ENCODE peak calls at places on chromosome 2, in six cellular contexts. Y is heart right ventricle, H is A673, Z is ovary, L is PC-9, P is uterus. T is an unnamed sample.

GRCh38 chr2:222033541-222033940 is 265.3 kb downstream of the PAX3 start:
- DNase-seq in Y (no peak), H (no peak), Z (no peak), L (peak; percentile 96), P (no peak), T (no peak)

GRCh38 chr2:207044380-207044779 is 105.1 kb downstream of the CPO start:
- DNase-seq in Y (no peak), H (no peak), Z (no peak), L (no peak), P (no peak), T (no peak)

GRCh38 chr2:175742367-175742766 is 259.7 kb downstream of the LNPK start:
- DNase-seq in Y (no peak), H (no peak), Z (no peak), L (no peak), P (no peak), T (no peak)

GRCh38 chr2:166031054-166031453 is 77.5 kb upstream of the TTC21B start:
- DNase-seq in Y (no peak), H (peak; percentile 34), Z (no peak), L (no peak), P (no peak), T (no peak)

GRCh38 chr2:40355451-40355850 is 96.4 kb downstream of the SLC8A1 start:
- DNase-seq in Y (no peak), H (no peak), Z (no peak), L (no peak), P (no peak), T (no peak)

GRCh38 chr2:74817333-74817732 is 16.6 kb upstream of the HK2 start:
- DNase-seq in Y (no peak), H (no peak), Z (no peak), L (no peak), P (no peak), T (peak; percentile 9)

GRCh38 chr2:167759531-167759930 is 487.9 kb downstream of the STK39 start:
- DNase-seq in Y (no peak), H (no peak), Z (no peak), L (no peak), P (no peak), T (no peak)

GRCh38 chr2:151922845-151923666 is 94.8 kb upstream of the ARL5A start:
- DNase-seq in Y (peak; percentile 87), H (no peak), Z (no peak), L (no peak), P (peak; percentile 23), T (peak; percentile 90)

GRCh38 chr2:144162652-144163051 is 357.3 kb downstream of the ZEB2 start:
- DNase-seq in Y (no peak), H (no peak), Z (no peak), L (no peak), P (no peak), T (peak; percentile 40)

GRCh38 chr2:232522014-232522854 is 2.0 kb downstream of the PRSS56 start:
- DNase-seq in Y (peak; percentile 22), H (peak; percentile 37), Z (peak; percentile 77), L (no peak), P (peak; percentile 53), T (peak; percentile 74)

GRCh38 chr2:99442837-99443236 is 47.0 kb downstream of the REV1 start:
- DNase-seq in Y (no peak), H (no peak), Z (no peak), L (no peak), P (no peak), T (no peak)

GRCh38 chr2:69716555-69717120 is 25.3 kb upstream of the ANXA4 start:
- DNase-seq in Y (no peak), H (no peak), Z (no peak), L (peak; percentile 21), P (no peak), T (no peak)

GRCh38 chr2:71852141-71852711 is 295.4 kb downstream of the CYP26B1 start:
- DNase-seq in Y (no peak), H (no peak), Z (no peak), L (no peak), P (peak; percentile 44), T (peak; percentile 33)

GRCh38 chr2:99715956-99716355 is 226.1 kb upstream of the REV1 start:
- DNase-seq in Y (no peak), H (no peak), Z (no peak), L (no peak), P (no peak), T (no peak)

GRCh38 chr2:169512525-169512924 is 3.0 kb downstream of the KLHL41 start:
- DNase-seq in Y (no peak), H (no peak), Z (no peak), L (no peak), P (no peak), T (no peak)

GRCh38 chr2:19947184-19947940 is 42.5 kb downstream of the WDR35 start:
- DNase-seq in Y (no peak), H (no peak), Z (no peak), L (no peak), P (no peak), T (no peak)

GRCh38 chr2:18830962-18831361 is 241.6 kb upstream of the NT5C1B start:
- DNase-seq in Y (no peak), H (no peak), Z (no peak), L (no peak), P (no peak), T (no peak)

GRCh38 chr2:112168422-112169124 is 30.4 kb downstream of the FBLN7 start:
- DNase-seq in Y (no peak), H (peak; percentile 62), Z (no peak), L (no peak), P (no peak), T (no peak)

DNA sequence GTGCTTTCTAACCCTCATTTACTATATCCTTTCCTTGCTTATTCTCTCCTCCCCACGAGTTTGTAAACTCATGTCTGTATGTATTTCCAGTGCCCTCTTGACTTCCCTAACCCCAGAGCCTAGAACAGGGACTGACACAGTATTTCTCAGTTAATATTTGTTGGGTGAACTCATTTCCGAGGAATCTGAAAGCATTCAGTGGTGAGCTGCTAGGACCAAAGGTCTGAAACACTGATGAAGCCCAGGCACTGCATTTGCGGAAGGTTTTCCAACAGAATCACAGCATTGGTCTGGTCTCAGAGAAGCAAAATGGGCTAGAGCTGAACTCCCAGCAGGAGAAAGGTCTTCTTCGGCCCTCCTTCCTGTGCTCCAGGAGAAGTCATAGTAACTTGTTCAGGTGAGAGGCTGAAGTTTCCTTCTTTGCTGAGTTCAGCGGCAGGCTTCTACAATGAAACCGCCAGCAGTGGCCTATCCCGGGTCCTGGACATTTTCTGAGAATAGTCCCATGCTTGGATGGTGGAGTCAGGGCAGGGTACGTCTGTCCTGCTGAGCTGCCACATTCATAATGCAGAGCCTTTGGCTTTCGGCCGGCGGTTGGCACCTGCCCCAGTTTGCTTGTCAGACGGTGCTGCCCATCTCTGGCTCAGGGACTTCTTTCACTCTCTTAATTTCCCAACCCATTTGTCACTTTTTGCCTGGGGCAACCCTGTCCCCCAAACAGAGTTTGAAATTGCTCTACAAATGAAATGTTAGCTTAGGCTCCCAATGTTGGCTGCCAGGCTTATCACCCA is 57.0 kb downstream of the SOX11 start:
- DNase-seq in Y (peak; percentile 74), H (no peak), Z (no peak), L (no peak), P (no peak), T (no peak)
- H3K4me3 ChIP-seq in Y (no peak overlapping the region), H (no peak overlapping the region), Z (no peak overlapping the region), L (no peak overlapping the region), P (no peak overlapping the region), T (no peak overlapping the region)

DNA sequence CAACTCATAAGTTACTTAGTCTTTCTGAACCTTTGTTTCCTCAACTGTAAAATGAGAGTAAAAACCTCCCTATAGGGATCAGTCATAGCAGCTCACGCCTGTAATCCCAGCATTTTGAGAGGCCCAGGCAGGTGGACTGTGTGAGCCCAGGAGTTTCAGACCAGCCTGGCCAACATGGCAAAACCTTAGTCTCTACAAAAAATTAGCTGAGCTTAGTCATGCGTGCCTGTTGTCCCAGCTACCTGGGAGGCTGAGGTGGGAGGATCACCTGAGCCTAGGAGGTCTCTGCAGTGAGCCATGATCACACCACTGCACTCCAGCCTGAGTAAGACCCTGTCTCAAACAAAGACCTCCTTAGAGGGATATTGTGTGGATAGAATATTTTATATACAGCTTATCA is 2.3 kb downstream of the GPR155 start:
- DNase-seq in Y (no peak), H (no peak), Z (no peak), L (no peak), P (no peak), T (no peak)
- H3K4me3 ChIP-seq in Y (no peak overlapping the region), H (no peak overlapping the region), Z (no peak overlapping the region), L (no peak overlapping the region), P (no peak overlapping the region), T (no peak overlapping the region)

DNA sequence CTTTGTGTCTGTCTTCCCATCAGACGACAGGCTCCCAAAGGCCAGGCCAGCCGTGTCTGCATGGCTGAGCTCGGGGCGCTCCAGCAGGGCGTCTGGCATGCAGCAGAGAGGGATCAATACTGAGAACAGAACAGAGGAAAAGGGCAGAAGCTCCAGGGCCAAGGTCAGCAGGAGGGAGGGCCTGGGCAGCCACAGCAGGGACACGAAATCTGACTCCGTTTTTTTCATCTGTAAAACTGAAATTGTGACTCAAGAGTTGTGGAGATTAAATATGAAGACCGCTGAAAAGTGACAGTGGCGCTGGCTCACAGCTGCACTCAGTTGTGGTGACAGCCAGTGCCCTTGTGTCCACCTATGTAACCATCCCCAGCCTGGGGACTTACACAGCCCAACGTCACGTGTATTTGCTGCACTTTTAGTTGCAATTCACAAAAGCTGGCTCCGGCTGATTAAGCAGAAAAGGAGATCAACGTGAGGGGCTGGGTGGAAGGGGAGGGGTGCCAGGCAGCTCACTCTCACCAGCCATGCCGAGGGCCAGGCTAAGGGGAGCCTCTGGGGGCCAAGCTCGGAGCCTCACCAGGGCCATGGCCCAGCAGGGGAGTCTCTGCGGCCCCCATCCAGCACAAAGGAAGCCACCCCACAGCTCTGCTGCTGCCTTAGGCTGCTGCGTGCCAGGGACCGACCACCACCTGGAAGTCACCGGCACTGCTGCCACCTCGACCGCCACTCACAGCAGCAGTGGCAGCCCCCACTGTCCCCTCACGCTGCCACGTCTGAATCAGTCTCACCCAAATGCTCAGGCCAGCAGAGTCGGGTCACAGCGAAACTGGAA is 74.7 kb downstream of the EIPR1 start:
- DNase-seq in Y (no peak), H (no peak), Z (no peak), L (no peak), P (no peak), T (no peak)
- H3K4me3 ChIP-seq in Y (no peak overlapping the region), H (peak overlapping the region; percentile 31), Z (no peak overlapping the region), L (no peak overlapping the region), P (no peak overlapping the region), T (no peak overlapping the region)

GRCh38 chr2:64666810-64667438 is 13.2 kb upstream of the SERTAD2 start:
- DNase-seq in Y (no peak), H (no peak), Z (no peak), L (no peak), P (no peak), T (no peak)
- H3K4me3 ChIP-seq in Y (no peak overlapping the region), H (no peak overlapping the region), Z (no peak overlapping the region), L (no peak overlapping the region), P (no peak overlapping the region), T (no peak overlapping the region)

GRCh38 chr2:10478298-10478625 is 30.1 kb upstream of the ODC1 start:
- DNase-seq in Y (no peak), H (no peak), Z (no peak), L (no peak), P (no peak), T (no peak)
- H3K4me3 ChIP-seq in Y (no peak overlapping the region), H (no peak overlapping the region), Z (no peak overlapping the region), L (no peak overlapping the region), P (no peak overlapping the region), T (no peak overlapping the region)

GRCh38 chr2:43995733-43996533 is at the start of gene LRPPRC:
- DNase-seq in Y (peak; percentile 95), H (peak; percentile 98), Z (peak; percentile 90), L (peak; percentile 94), P (peak; percentile 90), T (peak; percentile 97)
- H3K4me3 ChIP-seq in Y (peak within 1 kb of the TSS; percentile 98), H (peak within 1 kb of the TSS; percentile 94), Z (peak within 1 kb of the TSS; percentile 95), L (peak within 1 kb of the TSS; percentile 97), P (peak within 1 kb of the TSS; percentile 99), T (peak within 1 kb of the TSS; percentile 96)

T was measured in testis.